ENCODE peak calls at places on chromosomes 16 and 17, in eight cellular contexts. X is PC-9; P is testis; Z is CD8-positive, alpha-beta T cell; F is fibroblast of lung; K is prostate gland; C is CD8-positive, alpha-beta memory T cell; Q is A549. Y is an unnamed sample. For H3K4me1, the result is how much of the 10 kb centered on the place peaks cover.

GRCh38 chr16:66261826-66262225 is 104.7 kb upstream of the CDH5 start:
- DNase-seq in X (no peak), P (no peak), Z (no peak), F (no peak), K (no peak), C (no peak), Q (no peak), Y (no peak)

GRCh38 chr16:10332301-10332700 is 53.6 kb upstream of the ATF7IP2 start:
- DNase-seq in X (no peak), P (peak), Z (no peak), F (no peak), K (no peak), C (no peak), Q (no peak), Y (no peak)

GRCh38 chr17:78970834-78971763 is 8.6 kb downstream of the LGALS3BP start:
- DNase-seq in X (peak), P (peak), Z (peak), F (peak), K (peak), C (peak), Q (peak), Y (peak)

GRCh38 chr17:83151442-83152220 is 72.2 kb downstream of the METRNL start:
- DNase-seq in X (no peak), P (peak), Z (no peak), F (peak), K (no peak), C (no peak), Q (no peak), Y (peak)

GRCh38 chr16:23227529-23227928 is 45.0 kb downstream of the SCNN1G start:
- DNase-seq in X (no peak), P (peak), Z (no peak), F (no peak), K (no peak), C (no peak), Q (no peak), Y (no peak)

GRCh38 chr17:76382803-76383644 is 1.4 kb upstream of the SPHK1 start:
- DNase-seq in X (peak), P (no peak), Z (no peak), F (peak), K (peak), C (peak), Q (peak), Y (peak)

GRCh38 chr17:16912021-16912962 is 59.6 kb downstream of the TNFRSF13B start:
- DNase-seq in X (no peak), P (peak), Z (no peak), F (no peak), K (no peak), C (no peak), Q (no peak), Y (peak)

GRCh38 chr16:14669776-14670175 is 24.3 kb downstream of the PLA2G10 start:
- DNase-seq in X (peak), P (peak), Z (no peak), F (no peak), K (no peak), C (no peak), Q (no peak), Y (no peak)

GRCh38 chr17:77637807-77638182 is 320.7 kb upstream of the TNRC6C start:
- DNase-seq in X (no peak), P (no peak), Z (no peak), F (no peak), K (no peak), C (no peak), Q (no peak), Y (no peak)

GRCh38 chr16:86575095-86575685 is 3.2 kb upstream of the FOXL1 start:
- DNase-seq in X (no peak), P (no peak), Z (no peak), F (no peak), K (no peak), C (no peak), Q (no peak), Y (no peak)

GRCh38 chr16:86574646-86575045 is 3.7 kb upstream of the FOXL1 start:
- DNase-seq in X (no peak), P (no peak), Z (no peak), F (no peak), K (no peak), C (no peak), Q (no peak), Y (no peak)

GRCh38 chr16:86577314-86577971 is 906 bp upstream of the FOXL1 start:
- DNase-seq in X (no peak), P (no peak), Z (no peak), F (peak), K (no peak), C (no peak), Q (no peak), Y (no peak)

GRCh38 chr16:86576591-86577313 is 1.6 kb upstream of the FOXL1 start:
- DNase-seq in X (no peak), P (no peak), Z (no peak), F (peak), K (no peak), C (no peak), Q (no peak), Y (no peak)

GRCh38 chr16:86575754-86576557 is 2.4 kb upstream of the FOXL1 start:
- DNase-seq in X (no peak), P (peak), Z (no peak), F (peak), K (no peak), C (no peak), Q (peak), Y (peak)
- H3K27ac ChIP-seq in X (no peak), P (peak), Z (no peak), F (peak), K (no peak), C (no peak), Q (peak), Y (peak)

DNA sequence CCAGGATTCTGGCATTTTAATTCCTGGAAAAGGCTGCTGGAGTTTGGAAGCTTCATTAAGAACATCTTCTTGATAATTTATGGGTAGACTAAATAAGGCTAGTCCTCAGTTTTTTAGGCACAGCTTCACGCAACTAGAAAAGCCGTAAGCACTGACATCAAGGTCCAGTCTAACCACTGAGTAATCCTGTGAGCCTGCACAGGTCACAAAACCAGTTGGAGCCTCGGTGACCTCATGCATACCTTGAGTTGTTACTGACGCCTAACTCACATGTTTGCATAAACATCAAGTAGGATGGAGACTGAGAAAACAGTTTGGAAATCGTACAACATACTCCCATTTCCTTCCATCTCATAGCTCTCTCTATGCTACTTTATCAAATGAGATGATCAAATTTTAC is 63.8 kb upstream of the RCVRN start:
- DNase-seq in X (no peak), P (no peak), Z (no peak), F (peak), K (no peak), C (no peak), Q (no peak), Y (no peak)
- H3K4me1 ChIP-seq in X (under half), P (under half), Z (under half), F (under half), K (under half), C (under half), Q (under half), Y (under half)

GRCh38 chr17:81909966-81910839 is 996 bp downstream of the PCYT2 start:
- DNase-seq in X (peak), P (no peak), Z (no peak), F (no peak), K (no peak), C (no peak), Q (no peak), Y (no peak)
- H3K27ac ChIP-seq in X (no peak), P (no peak), Z (peak), F (peak), K (peak), C (peak), Q (peak), Y (no peak)

GRCh38 chr17:42184717-42185496 is at the start of gene HCRT:
- DNase-seq in X (no peak), P (no peak), Z (no peak), F (no peak), K (no peak), C (no peak), Q (no peak), Y (no peak)
- H3K4me1 ChIP-seq in X (under half), P (under half), Z (under half), F (under half), K (under half), C (under half), Q (under half), Y (under half)

GRCh38 chr16:1244881-1245280 is 4.4 kb downstream of the TPSAB1 start:
- DNase-seq in X (no peak), P (no peak), Z (no peak), F (no peak), K (no peak), C (no peak), Q (no peak), Y (peak)
- H3K27ac ChIP-seq in X (no peak), P (no peak), Z (no peak), F (no peak), K (no peak), C (no peak), Q (peak), Y (no peak)

Y was measured in aorta.